ENCODE peak calls at places on chromosomes 6 and 20, in ten cellular contexts. I is germinal center; D is small intestine; P is AG08395; V is GM10248; H is activated CD8-positive, alpha-beta memory T cell treated with anti-CD3 and anti-CD28 coated beads for 24 hours; Z is hypothalamus; G is OCI-LY7; M is AG10803; R is foreskin fibroblast. E is an unnamed sample.

GRCh38 chr6:28446818-28447511 is 3.7 kb upstream of the ZSCAN23 start:
- DNase-seq in D (no peak), I (no peak), R (peak), M (peak), V (no peak), H (peak), P (no peak), G (no peak), Z (no peak), E (no peak)

GRCh38 chr20:40462600-40462999 is 226.4 kb downstream of the MAFB start:
- DNase-seq in G (no peak), I (no peak), H (no peak), Z (no peak), R (no peak), M (no peak), V (no peak), D (no peak), P (no peak), E (no peak)

GRCh38 chr6:7254980-7255825 is 57.8 kb downstream of the SSR1 start:
- DNase-seq in V (no peak), M (no peak), P (no peak), D (no peak), I (no peak), H (no peak), G (no peak), R (no peak), Z (no peak), E (no peak)

GRCh38 chr6:20319520-20320357 is 81.9 kb upstream of the E2F3 start:
- DNase-seq in M (no peak), H (peak), V (peak), I (peak), P (no peak), G (peak), Z (no peak), R (no peak), D (peak), E (no peak)

GRCh38 chr6:146095481-146095880 is 66.6 kb downstream of the GRM1 start:
- DNase-seq in Z (no peak), R (no peak), I (no peak), M (no peak), D (no peak), G (no peak), H (no peak), V (no peak), P (no peak), E (no peak)

GRCh38 chr20:1633535-1633934 is 13.7 kb upstream of the SIRPB1 start:
- DNase-seq in D (no peak), R (no peak), G (no peak), Z (no peak), I (no peak), M (no peak), V (no peak), H (no peak), P (no peak), E (no peak)

GRCh38 chr20:56181593-56181992 is 66.9 kb upstream of the MC3R start:
- DNase-seq in G (no peak), Z (no peak), D (no peak), H (no peak), I (no peak), M (no peak), P (no peak), R (no peak), V (no peak), E (no peak)

GRCh38 chr6:453152-453551 is 61.6 kb downstream of the IRF4 start:
- DNase-seq in V (no peak), R (peak), G (no peak), M (peak), I (no peak), Z (peak), D (no peak), H (peak), P (peak), E (no peak)

GRCh38 chr20:50678213-50678898 is 13.0 kb downstream of the RIPOR3 start:
- DNase-seq in H (no peak), P (no peak), V (no peak), R (no peak), M (no peak), G (no peak), Z (no peak), D (peak), I (no peak), E (no peak)

GRCh38 chr20:23100021-23100753 is 14.1 kb upstream of the CD93 start:
- DNase-seq in G (no peak), H (no peak), Z (no peak), I (no peak), P (no peak), R (no peak), D (no peak), M (no peak), V (no peak), E (no peak)

GRCh38 chr6:36765190-36765941 is 67.7 kb downstream of the RAB44 start:
- DNase-seq in R (no peak), Z (no peak), D (no peak), M (no peak), V (no peak), I (no peak), P (no peak), G (no peak), H (no peak), E (no peak)

GRCh38 chr6:94041930-94042724 is 622.8 kb upstream of the EPHA7 start:
- DNase-seq in Z (no peak), M (no peak), P (no peak), V (no peak), G (no peak), R (no peak), D (no peak), H (no peak), I (no peak), E (no peak)

GRCh38 chr6:108635505-108636226 is 74.9 kb downstream of the FOXO3 start:
- DNase-seq in M (no peak), I (no peak), G (peak), H (peak), Z (no peak), R (no peak), V (no peak), D (peak), P (no peak), E (no peak)

GRCh38 chr6:11432713-11433450 is 104.7 kb upstream of the TMEM170B start:
- DNase-seq in I (no peak), P (peak), D (no peak), M (peak), R (peak), V (no peak), G (no peak), H (no peak), Z (no peak), E (no peak)

GRCh38 chr6:105051941-105052471 is 95.1 kb downstream of the LIN28B start:
- DNase-seq in V (no peak), M (peak), Z (no peak), R (peak), D (no peak), I (no peak), H (no peak), G (no peak), P (no peak), E (no peak)

GRCh38 chr6:10522929-10523573 is 1.9 kb downstream of the GCNT2 start:
- DNase-seq in P (no peak), V (no peak), R (no peak), H (no peak), G (no peak), Z (no peak), M (no peak), D (no peak), I (no peak), E (no peak)

GRCh38 chr6:113894712-113895674 is 37.8 kb downstream of the MARCKS start:
- DNase-seq in D (no peak), P (no peak), R (no peak), V (no peak), H (no peak), G (no peak), Z (no peak), M (peak), I (no peak), E (no peak)

GRCh38 chr20:32871622-32872160 is 13.0 kb downstream of the EFCAB8 start:
- DNase-seq in M (no peak), P (no peak), G (no peak), Z (no peak), D (no peak), I (no peak), R (no peak), H (no peak), V (no peak), E (no peak)

GRCh38 chr20:62025832-62026563 is 39.7 kb downstream of the TAF4 start:
- DNase-seq in M (peak), P (peak), R (peak), V (no peak), D (no peak), I (no peak), G (no peak), Z (no peak), H (no peak), E (no peak)

GRCh38 chr20:24546232-24546892 is 76.9 kb downstream of the SYNDIG1 start:
- DNase-seq in R (no peak), V (no peak), G (no peak), H (no peak), P (no peak), Z (no peak), D (no peak), I (no peak), M (no peak), E (no peak)

GRCh38 chr6:63904844-63905243 is 269.2 kb downstream of the PHF3 start:
- DNase-seq in I (no peak), P (peak), R (peak), G (no peak), Z (no peak), D (no peak), M (peak), V (no peak), H (no peak), E (no peak)

GRCh38 chr6:96659084-96659845 is 96.3 kb downstream of the FHL5 start:
- DNase-seq in M (no peak), D (no peak), Z (no peak), H (no peak), V (no peak), P (no peak), G (no peak), I (no peak), R (no peak), E (no peak)

GRCh38 chr20:46119028-46119546 is 973 bp downstream of the CD40 start:
- DNase-seq in V (peak), P (no peak), M (no peak), G (peak), I (peak), R (no peak), Z (no peak), D (peak), H (no peak), E (no peak)

GRCh38 chr20:63361507-63362425 is 617 bp upstream of the CHRNA4 start:
- DNase-seq in G (no peak), D (no peak), V (no peak), P (no peak), R (no peak), H (no peak), M (no peak), Z (no peak), I (no peak), E (no peak)

GRCh38 chr6:11412011-11412424 is 125.5 kb upstream of the TMEM170B start:
- DNase-seq in M (peak), R (peak), Z (no peak), H (no peak), D (no peak), V (no peak), I (no peak), G (no peak), P (peak), E (no peak)

GRCh38 chr6:154500769-154501171 is 9.7 kb downstream of the CNKSR3 start:
- DNase-seq in V (no peak), I (no peak), H (no peak), G (no peak), D (no peak), R (no peak), P (no peak), Z (peak), M (no peak), E (no peak)

GRCh38 chr6:141169419-141169818 is 963.3 kb upstream of the GJE1 start:
- DNase-seq in P (peak), D (no peak), G (no peak), V (no peak), R (peak), Z (no peak), I (no peak), M (peak), H (no peak), E (no peak)

E was measured in vagina.